ENCODE peak calls at places on chromosome 21, in ten cellular contexts. H is effector memory CD4-positive, alpha-beta T cell; L is heart left ventricle; F is cardiac muscle cell; Q is tibial nerve; U is tibial artery; J is CD4-positive, alpha-beta memory T cell; E is spleen; M is left ventricle myocardium inferior; S is GM23338. Y is an unnamed sample. For H3K4me1 and H3K36me3, the result is how much of the 10 kb centered on the place peaks cover.

GRCh38 chr21:44294391-44295162 is 5.3 kb upstream of the PFKL start:
- DNase-seq in M (peak), Q (peak), F (peak), U (no peak), L (peak), S (no peak), E (no peak), J (peak), H (no peak), Y (peak)

GRCh38 chr21:44753357-44753756 is 42.0 kb upstream of the TSPEAR start:
- DNase-seq in J (no peak), Q (no peak), L (no peak), S (no peak), F (no peak), E (no peak), M (no peak), H (no peak), U (peak), Y (peak)

GRCh38 chr21:44911384-44912157 is 9.1 kb downstream of the ITGB2 start:
- DNase-seq in J (peak), M (peak), H (no peak), S (no peak), E (peak), F (no peak), L (peak), U (peak), Q (peak), Y (peak)

GRCh38 chr21:18155508-18156193 is 89.0 kb upstream of the CHODL start:
- DNase-seq in L (no peak), E (no peak), F (peak), J (peak), U (no peak), S (peak), M (no peak), H (no peak), Q (no peak), Y (peak)

GRCh38 chr21:39647476-39647875 is 34.7 kb downstream of the B3GALT5 start:
- DNase-seq in E (no peak), Q (no peak), F (no peak), H (no peak), U (no peak), J (no peak), L (no peak), M (no peak), S (no peak), Y (peak)

GRCh38 chr21:31503467-31503866 is 156.0 kb upstream of the SOD1 start:
- DNase-seq in S (no peak), F (no peak), L (no peak), U (no peak), M (no peak), Q (no peak), J (no peak), H (no peak), E (no peak), Y (no peak)

GRCh38 chr21:31349208-31349607 is 5.1 kb upstream of the TIAM1 start:
- DNase-seq in Q (no peak), J (no peak), M (no peak), L (no peak), F (no peak), U (no peak), E (no peak), H (no peak), S (no peak), Y (no peak)

GRCh38 chr21:15242906-15243305 is 178.1 kb upstream of the NRIP1 start:
- DNase-seq in E (no peak), H (no peak), J (no peak), Q (no peak), U (no peak), S (no peak), L (no peak), F (no peak), M (no peak), Y (no peak)

GRCh38 chr21:39666026-39666425 is 53.3 kb downstream of the B3GALT5 start:
- DNase-seq in H (no peak), M (no peak), U (no peak), L (no peak), Q (no peak), J (no peak), F (no peak), S (no peak), E (peak), Y (no peak)

GRCh38 chr21:45981641-45982255 is at the start of gene COL6A1:
- DNase-seq in S (peak), F (peak), U (peak), L (peak), H (no peak), J (peak), E (peak), M (peak), Q (no peak), Y (peak)

GRCh38 chr21:24829397-24829796 is 777.9 kb downstream of the MRPL39 start:
- DNase-seq in Q (no peak), U (no peak), L (no peak), J (no peak), H (no peak), S (no peak), M (no peak), F (no peak), E (no peak), Y (no peak)

GRCh38 chr21:31557956-31558838 is 101.3 kb upstream of the SOD1 start:
- DNase-seq in S (peak), F (peak), J (peak), H (no peak), E (peak), L (no peak), M (no peak), U (no peak), Q (no peak), Y (no peak)

GRCh38 chr21:24290151-24290833 is 1317.0 kb downstream of the MRPL39 start:
- DNase-seq in L (no peak), J (peak), Q (no peak), S (no peak), E (no peak), U (no peak), H (peak), M (no peak), F (no peak), Y (peak)

GRCh38 chr21:37368536-37369279 is 2.1 kb downstream of the DYRK1A start:
- DNase-seq in E (no peak), S (no peak), H (no peak), M (no peak), L (no peak), F (peak), Q (no peak), U (no peak), J (no peak), Y (no peak)

GRCh38 chr21:44090332-44090731 is 16.9 kb upstream of the PWP2 start:
- DNase-seq in F (no peak), H (no peak), E (peak), L (no peak), M (no peak), Q (no peak), U (peak), S (no peak), J (no peak), Y (no peak)

GRCh38 chr21:36627242-36627641 is 71.7 kb upstream of the SIM2 start:
- DNase-seq in M (no peak), U (no peak), S (no peak), H (no peak), E (no peak), L (no peak), J (no peak), Q (no peak), F (peak), Y (no peak)

GRCh38 chr21:45130324-45130774 is 56.0 kb downstream of the ADARB1 start:
- DNase-seq in Q (no peak), F (peak), L (no peak), J (no peak), M (no peak), H (no peak), S (no peak), U (peak), E (no peak), Y (no peak)

GRCh38 chr21:8989883-8990325 is 1531.5 kb upstream of the TPTE start:
- DNase-seq in S (peak), H (no peak), L (peak), E (no peak), F (no peak), M (no peak), J (no peak), Q (no peak), U (no peak), Y (no peak)

GRCh38 chr21:36980280-36981048 is 14.0 kb upstream of the HLCS start:
- DNase-seq in J (no peak), S (peak), U (no peak), E (peak), L (peak), M (peak), Q (no peak), F (peak), H (no peak), Y (no peak)

GRCh38 chr21:39374046-39374445 is 25.2 kb upstream of the HMGN1 start:
- DNase-seq in H (no peak), S (no peak), U (no peak), L (no peak), Q (no peak), E (no peak), F (no peak), J (no peak), M (no peak), Y (no peak)

GRCh38 chr21:41703857-41704501 is 62.9 kb downstream of the RIPK4 start:
- DNase-seq in L (no peak), E (no peak), Q (no peak), S (no peak), J (no peak), F (no peak), M (no peak), H (no peak), U (no peak), Y (no peak)

GRCh38 chr21:29250642-29251041 is 48.1 kb upstream of the BACH1 start:
- DNase-seq in L (no peak), J (no peak), F (no peak), M (no peak), U (no peak), Q (no peak), H (no peak), E (no peak), S (no peak), Y (no peak)

GRCh38 chr21:29656504-29657227 is 283.1 kb downstream of the GRIK1 start:
- DNase-seq in U (no peak), S (no peak), H (no peak), Q (no peak), E (no peak), J (no peak), M (no peak), F (peak), L (no peak), Y (no peak)

GRCh38 chr21:44778499-44778911 is 23.1 kb downstream of the UBE2G2 start:
- DNase-seq in J (no peak), L (no peak), H (no peak), F (no peak), U (no peak), S (no peak), E (no peak), Q (no peak), M (no peak), Y (no peak)

GRCh38 chr21:29261555-29262540 is 36.9 kb upstream of the BACH1 start:
- DNase-seq in M (no peak), Q (no peak), E (no peak), F (no peak), L (no peak), S (no peak), J (no peak), U (no peak), H (no peak), Y (no peak)

GRCh38 chr21:37139154-37139553 is 66.1 kb downstream of the TTC3 start:
- DNase-seq in E (no peak), L (no peak), J (no peak), H (no peak), Q (no peak), F (no peak), M (no peak), U (no peak), S (no peak), Y (no peak)

GRCh38 chr21:46557919-46558392 is 46.9 kb downstream of the S100B start:
- DNase-seq in L (no peak), S (no peak), U (no peak), Q (no peak), E (no peak), H (no peak), M (no peak), F (no peak), J (no peak), Y (no peak)

GRCh38 chr21:37655601-37656300 is 260.5 kb downstream of the KCNJ6 start:
- DNase-seq in M (no peak), H (no peak), F (no peak), J (no peak), Q (no peak), U (no peak), S (no peak), L (no peak), E (no peak), Y (no peak)

GRCh38 chr21:29208666-29209059 is 78.2 kb downstream of the MAP3K7CL start:
- DNase-seq in L (no peak), H (no peak), M (no peak), U (no peak), J (no peak), F (peak), S (no peak), E (no peak), Q (no peak), Y (no peak)

GRCh38 chr21:35953570-35953969 is 106.8 kb downstream of the SETD4 start:
- DNase-seq in L (no peak), M (no peak), J (no peak), Q (no peak), F (peak), S (no peak), U (no peak), H (no peak), E (no peak), Y (no peak)

GRCh38 chr21:14763695-14764064 is 217.6 kb upstream of the SAMSN1 start:
- DNase-seq in H (no peak), U (no peak), S (no peak), E (peak), F (no peak), M (no peak), J (no peak), L (no peak), Q (no peak), Y (no peak)

GRCh38 chr21:44999972-45000636 is 60.3 kb downstream of the SLX9 start:
- DNase-seq in H (no peak), E (peak), J (no peak), L (peak), Q (no peak), M (peak), S (no peak), U (peak), F (no peak), Y (no peak)

GRCh38 chr21:33380483-33380998 is 22.7 kb upstream of the IFNGR2 start:
- DNase-seq in F (peak), S (peak), M (peak), Q (peak), U (peak), E (peak), H (peak), L (peak), J (peak), Y (peak)
- H3K27ac ChIP-seq in F (no peak), S (no peak), M (peak), Q (peak), U (peak), E (peak), H (peak), L (peak), J (peak), Y (peak)

GRCh38 chr21:33690874-33691273 is 48.6 kb downstream of the ITSN1 start:
- DNase-seq in H (no peak), Q (no peak), S (no peak), U (no peak), J (no peak), L (no peak), E (no peak), F (no peak), M (no peak), Y (no peak)

GRCh38 chr21:33685613-33686197 is 43.4 kb downstream of the ITSN1 start:
- DNase-seq in H (no peak), M (no peak), U (no peak), E (no peak), Q (no peak), L (no peak), S (peak), F (peak), J (no peak), Y (no peak)

GRCh38 chr21:33687634-33688033 is 45.3 kb downstream of the ITSN1 start:
- DNase-seq in F (no peak), L (no peak), U (no peak), J (no peak), Q (no peak), H (no peak), E (no peak), M (no peak), S (no peak), Y (no peak)

GRCh38 chr21:33686386-33686785 is 44.1 kb downstream of the ITSN1 start:
- DNase-seq in S (no peak), J (no peak), H (no peak), E (no peak), L (no peak), U (no peak), F (no peak), M (no peak), Q (no peak), Y (no peak)

GRCh38 chr21:33688343-33688742 is 46.0 kb downstream of the ITSN1 start:
- DNase-seq in E (no peak), S (no peak), L (no peak), F (no peak), Q (no peak), H (no peak), J (no peak), M (no peak), U (no peak), Y (no peak)
- H3K4me1 ChIP-seq in E (under half), S (half or more), L (under half), F (half or more), Q (half or more), H (under half), J (under half), M (half or more), U (under half), Y (under half)

GRCh38 chr21:43015906-43016540 is 41.7 kb downstream of the PKNOX1 start:
- DNase-seq in F (no peak), L (no peak), S (no peak), Q (no peak), H (no peak), M (no peak), U (no peak), J (no peak), E (peak), Y (no peak)

GRCh38 chr21:43020177-43020576 is 45.8 kb downstream of the PKNOX1 start:
- DNase-seq in E (no peak), J (no peak), H (no peak), F (no peak), Q (no peak), M (no peak), S (no peak), L (no peak), U (no peak), Y (no peak)

GRCh38 chr21:43016728-43017127 is 42.4 kb downstream of the PKNOX1 start:
- DNase-seq in J (no peak), U (no peak), M (no peak), Q (no peak), F (no peak), E (no peak), H (no peak), L (no peak), S (no peak), Y (no peak)

GRCh38 chr21:43020771-43021170 is 46.4 kb downstream of the PKNOX1 start:
- DNase-seq in J (no peak), L (no peak), S (no peak), H (no peak), F (no peak), M (no peak), Q (no peak), U (no peak), E (no peak), Y (no peak)

GRCh38 chr21:43018519-43018918 is 44.2 kb downstream of the PKNOX1 start:
- DNase-seq in S (no peak), M (no peak), J (no peak), L (no peak), Q (no peak), E (no peak), H (no peak), F (no peak), U (no peak), Y (no peak)
- H3K36me3 ChIP-seq in S (under half), M (half or more), J (under half), L (half or more), Q (under half), E (half or more), H (under half), F (under half), U (under half), Y (under half)

GRCh38 chr21:25927195-25927880 is 192.6 kb downstream of the GABPA start:
- DNase-seq in U (no peak), Q (no peak), S (no peak), H (no peak), L (no peak), F (no peak), E (no peak), J (no peak), M (no peak), Y (no peak)

GRCh38 chr21:25929859-25930520 is 195.2 kb downstream of the GABPA start:
- DNase-seq in Q (no peak), S (peak), U (no peak), H (no peak), M (no peak), F (peak), E (no peak), J (no peak), L (no peak), Y (no peak)

GRCh38 chr21:25931791-25932190 is 197.0 kb downstream of the GABPA start:
- DNase-seq in J (no peak), Q (no peak), H (no peak), U (no peak), F (no peak), L (no peak), E (no peak), M (no peak), S (no peak), Y (no peak)

GRCh38 chr21:25925064-25925463 is 190.3 kb downstream of the GABPA start:
- DNase-seq in Q (no peak), F (no peak), H (no peak), J (no peak), S (no peak), E (no peak), U (no peak), M (no peak), L (no peak), Y (no peak)

GRCh38 chr21:25925936-25926335 is 191.2 kb downstream of the GABPA start:
- DNase-seq in L (no peak), Q (no peak), U (no peak), J (no peak), F (peak), H (no peak), S (no peak), E (no peak), M (no peak), Y (no peak)
- H3K27ac ChIP-seq in L (peak), Q (peak), U (peak), J (no peak), F (no peak), H (no peak), S (no peak), E (peak), M (peak), Y (no peak)

GRCh38 chr21:34810786-34811185 is 142.0 kb downstream of the CLIC6 start:
- DNase-seq in Q (no peak), E (no peak), M (no peak), J (no peak), S (no peak), F (no peak), L (no peak), U (no peak), H (no peak), Y (no peak)
- H3K4me1 ChIP-seq in Q (under half), E (half or more), M (under half), J (half or more), S (under half), F (under half), L (under half), U (under half), H (half or more), Y (half or more)

Y was measured in CD8-positive, alpha-beta memory T cell.